ENCODE peak calls at places on chromosomes 5 and 9, in four cellular contexts. M, P, X and O are unnamed samples.

GRCh38 chr5:154196955-154197652 is 6.6 kb downstream of the GALNT10 start:
- DNase-seq in M (no peak), P (no peak), X (no peak), O (no peak)

GRCh38 chr9:87564111-87564510 is 66.4 kb downstream of the DAPK1 start:
- DNase-seq in M (no peak), P (no peak), X (peak; percentile 68), O (no peak)

GRCh38 chr5:14270212-14270702 is 127.1 kb downstream of the TRIO start:
- DNase-seq in M (no peak), P (no peak), X (peak; percentile 68), O (no peak)

GRCh38 chr5:66247176-66247960 is 103.3 kb downstream of the SREK1 start:
- DNase-seq in M (peak; percentile 66), P (no peak), X (no peak), O (no peak)

GRCh38 chr9:78788101-78788500 is 491.2 kb downstream of the PSAT1 start:
- DNase-seq in M (no peak), P (no peak), X (no peak), O (no peak)

GRCh38 chr9:134367061-134367460 is 40.8 kb downstream of the RXRA start:
- DNase-seq in M (no peak), P (no peak), X (no peak), O (no peak)

GRCh38 chr9:81557957-81558791 is 131.2 kb downstream of the TLE1 start:
- DNase-seq in M (peak; percentile 89), P (peak; percentile 65), X (no peak), O (no peak)

GRCh38 chr9:13587581-13587980 is 308.1 kb upstream of the MPDZ start:
- DNase-seq in M (no peak), P (no peak), X (no peak), O (no peak)

GRCh38 chr5:149603210-149603609 is 21.9 kb downstream of the ARHGEF37 start:
- DNase-seq in M (no peak), P (peak; percentile 13), X (no peak), O (no peak)

GRCh38 chr5:157870837-157871834 is 12.2 kb upstream of the CLINT1 start:
- DNase-seq in M (peak; percentile 74), P (no peak), X (peak; percentile 20), O (no peak)

GRCh38 chr5:102312586-102312985 is 16.5 kb upstream of the SLCO4C1 start:
- DNase-seq in M (no peak), P (no peak), X (no peak), O (no peak)

GRCh38 chr9:5013379-5013778 is 28.3 kb downstream of the JAK2 start:
- DNase-seq in M (no peak), P (no peak), X (no peak), O (no peak)

GRCh38 chr9:130444565-130445221 is at the start of gene ASS1:
- DNase-seq in M (no peak), P (peak; percentile 92), X (no peak), O (peak; percentile 54)

GRCh38 chr5:41625571-41625970 is 115.2 kb upstream of the PLCXD3 start:
- DNase-seq in M (no peak), P (no peak), X (no peak), O (no peak)

GRCh38 chr9:97038551-97038908 is 412 bp downstream of the CTSV start:
- DNase-seq in M (no peak), P (no peak), X (no peak), O (no peak)

GRCh38 chr9:105007143-105007542 is 79.2 kb upstream of the ABCA1 start:
- DNase-seq in M (peak; percentile 84), P (no peak), X (no peak), O (no peak)

GRCh38 chr5:93581738-93582414 is 857 bp upstream of the NR2F1-AS1 start:
- DNase-seq in M (peak; percentile 69), P (no peak), X (no peak), O (no peak)

GRCh38 chr5:65022932-65023331 is 254.2 kb downstream of the CWC27 start:
- DNase-seq in M (no peak), P (no peak), X (no peak), O (no peak)
- TF ChIP-seq CTCF in M (no peak), P (no peak), X (no peak), O (no peak)

GRCh38 chr5:73437126-73438047 is 11.2 kb downstream of the FOXD1 start:
- DNase-seq in M (no peak), P (no peak), X (no peak), O (no peak)
- H3K4me3 ChIP-seq in M (peak overlapping the region; percentile 28), P (no peak overlapping the region), X (no peak overlapping the region), O (no peak overlapping the region)

DNA sequence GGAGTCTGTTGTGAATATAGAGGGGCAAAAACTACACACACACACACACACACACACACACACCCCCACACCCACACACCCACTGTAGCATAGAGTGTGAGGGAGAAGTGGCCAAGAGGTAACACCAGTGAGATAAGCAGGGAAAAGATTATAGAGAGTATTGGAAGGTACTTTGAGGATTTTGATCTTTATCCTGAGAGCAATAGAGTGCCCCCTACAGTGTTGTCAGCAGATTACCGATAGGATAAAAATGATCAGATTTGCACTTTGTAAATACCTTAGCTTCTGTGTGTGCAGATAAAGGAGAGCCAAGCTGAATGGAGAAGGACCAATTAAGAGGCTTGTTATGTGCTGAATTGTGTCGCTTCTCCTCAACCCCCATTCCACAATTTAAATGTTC is 32.3 kb downstream of the ERCC6L2 start:
- DNase-seq in M (no peak), P (no peak), X (no peak), O (no peak)
- TF ChIP-seq CTCF in M (peak; percentile 10), P (no peak), X (no peak), O (no peak)

GRCh38 chr5:159917919-159918487 is 1.7 kb downstream of the ADRA1B start:
- DNase-seq in M (no peak), P (peak; percentile 13), X (no peak), O (no peak)

GRCh38 chr5:159913048-159913447 is 3.2 kb upstream of the ADRA1B start:
- DNase-seq in M (peak; percentile 56), P (no peak), X (no peak), O (no peak)

GRCh38 chr5:159913481-159913880 is 2.8 kb upstream of the ADRA1B start:
- DNase-seq in M (no peak), P (no peak), X (no peak), O (no peak)

GRCh38 chr5:159916841-159917761 is 819 bp downstream of the ADRA1B start:
- DNase-seq in M (no peak), P (no peak), X (no peak), O (no peak)

GRCh38 chr5:159915913-159916840 is at the start of gene ADRA1B:
- DNase-seq in M (no peak), P (peak; percentile 60), X (peak; percentile 32), O (peak; percentile 79)
- H3K4me3 ChIP-seq in M (peak within 1 kb of the TSS; percentile 41), P (peak within 1 kb of the TSS; percentile 17), X (no peak within 1 kb of the TSS), O (peak within 1 kb of the TSS; percentile 42)

GRCh38 chr9:136777359-136777758 is 13.0 kb upstream of the LCN15 start:
- DNase-seq in M (no peak), P (no peak), X (no peak), O (no peak)

GRCh38 chr9:136776947-136777346 is 12.6 kb upstream of the LCN15 start:
- DNase-seq in M (no peak), P (no peak), X (no peak), O (no peak)

GRCh38 chr9:136784249-136784996 is 6.7 kb upstream of the TMEM141 start:
- DNase-seq in M (no peak), P (no peak), X (peak; percentile 54), O (no peak)

GRCh38 chr9:136782452-136782851 is 8.7 kb upstream of the TMEM141 start:
- DNase-seq in M (no peak), P (no peak), X (no peak), O (no peak)

DNA sequence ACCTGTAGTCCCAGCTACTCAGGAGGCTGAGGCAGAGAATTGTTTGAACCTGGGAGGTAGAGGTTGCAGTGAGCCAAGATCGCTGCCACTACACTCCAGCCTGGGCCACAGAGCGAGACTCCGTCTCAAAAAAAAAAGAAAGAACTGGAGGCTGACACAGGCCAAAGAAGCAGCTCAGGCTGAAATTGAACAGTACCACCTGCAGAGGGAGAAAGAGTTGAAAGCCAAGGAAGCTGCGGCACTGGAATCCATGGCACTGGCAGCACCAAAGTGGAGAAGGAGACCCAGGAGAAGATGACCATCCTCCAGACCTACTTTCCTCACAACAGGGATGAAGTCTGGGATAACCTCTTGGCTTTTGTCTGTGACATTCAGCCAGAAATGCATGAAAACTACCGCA is 11.3 kb upstream of the TMEM141 start:
- DNase-seq in M (no peak), P (no peak), X (no peak), O (no peak)
- TF ChIP-seq CTCF in M (no peak), P (no peak), X (no peak), O (no peak)

DNA sequence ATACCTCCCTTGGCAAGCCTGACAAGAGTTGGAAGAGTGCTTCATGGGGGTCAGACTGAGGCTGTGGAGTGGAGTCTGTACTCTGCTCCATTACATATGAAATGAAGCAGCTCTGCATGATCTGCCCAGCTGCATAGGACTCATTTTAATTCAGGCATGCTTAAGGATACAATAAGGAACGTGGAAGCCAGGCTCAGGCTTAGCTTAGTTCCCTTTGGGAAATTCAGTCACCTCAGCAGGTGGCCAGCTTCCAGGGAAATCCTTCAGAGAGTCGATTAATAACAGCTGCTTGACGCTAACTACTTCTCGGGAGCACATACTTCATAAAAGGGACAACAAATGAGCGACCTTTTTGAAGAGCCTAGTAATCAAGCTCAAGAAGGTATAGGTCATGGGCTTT is 1672.9 kb upstream of the WWC1 start:
- DNase-seq in M (no peak), P (peak; percentile 39), X (no peak), O (no peak)
- H3K4me3 ChIP-seq in M (no peak overlapping the region), P (no peak overlapping the region), X (no peak overlapping the region), O (no peak overlapping the region)

GRCh38 chr5:168946363-168946762 is 354.6 kb downstream of the SLIT3 start:
- DNase-seq in M (no peak), P (no peak), X (no peak), O (no peak)
- TF ChIP-seq CTCF in M (peak; percentile 26), P (no peak), X (no peak), O (peak; percentile 19)

GRCh38 chr5:83567741-83568530 is 96.4 kb downstream of the VCAN start:
- DNase-seq in M (peak; percentile 92), P (no peak), X (no peak), O (no peak)
- H3K4me3 ChIP-seq in M (no peak overlapping the region), P (no peak overlapping the region), X (no peak overlapping the region), O (no peak overlapping the region)

GRCh38 chr9:113313276-113313675 is 10.1 kb upstream of the RNF183 start:
- DNase-seq in M (no peak), P (no peak), X (no peak), O (no peak)

GRCh38 chr9:113320051-113320450 is 16.9 kb upstream of the RNF183 start:
- DNase-seq in M (no peak), P (no peak), X (no peak), O (no peak)

GRCh38 chr9:113316032-113316431 is 12.9 kb upstream of the RNF183 start:
- DNase-seq in M (no peak), P (no peak), X (no peak), O (no peak)

GRCh38 chr9:113319054-113319453 is 15.9 kb upstream of the RNF183 start:
- DNase-seq in M (no peak), P (no peak), X (no peak), O (no peak)

DNA sequence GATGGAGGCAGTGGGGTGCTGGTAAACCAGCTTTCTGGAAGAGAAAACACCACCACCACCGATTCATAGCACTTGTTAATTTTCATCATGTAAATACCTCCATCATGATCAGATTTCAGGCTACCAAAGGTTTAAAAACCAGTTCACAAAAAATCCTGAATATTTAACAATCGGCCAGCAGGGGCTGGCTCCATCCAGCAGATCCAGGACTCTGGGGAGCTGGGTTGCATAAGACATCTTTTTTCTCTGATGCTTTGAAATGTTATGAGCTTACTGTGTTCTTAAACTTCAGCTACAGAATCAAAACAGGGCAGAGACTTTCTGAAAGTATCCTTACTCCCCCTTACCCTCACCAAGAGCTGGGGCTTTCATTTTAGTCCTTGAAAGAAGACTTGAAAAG is 14.6 kb upstream of the RNF183 start:
- DNase-seq in M (no peak), P (no peak), X (no peak), O (no peak)
- TF ChIP-seq CTCF in M (peak; percentile 43), P (no peak), X (no peak), O (no peak)